ENCODE peak calls at places on chromosomes 7 and 10, in four cellular contexts. J, F, D and P are unnamed samples.

GRCh38 chr10:85602713-85603112 is 763.9 kb downstream of the GRID1 start:
- DNase-seq in D (no peak), J (no peak), F (no peak), P (no peak)

GRCh38 chr10:118918116-118918515 is 111.4 kb upstream of the NANOS1 start:
- DNase-seq in F (no peak), D (no peak), J (no peak), P (no peak)

GRCh38 chr7:18457832-18458231 is 37.7 kb upstream of the HDAC9 start:
- DNase-seq in F (no peak), J (no peak), D (no peak), P (no peak)

GRCh38 chr7:70720191-70720873 is 411.6 kb upstream of the GALNT17 start:
- DNase-seq in F (no peak), D (no peak), J (no peak), P (no peak)

GRCh38 chr7:125899577-125899976 is 970.0 kb upstream of the POT1 start:
- DNase-seq in D (no peak), J (no peak), F (no peak), P (no peak)

GRCh38 chr10:63921932-63922713 is 400.9 kb downstream of the REEP3 start:
- DNase-seq in F (no peak), J (no peak), D (no peak), P (no peak)

GRCh38 chr7:85529831-85530230 is 343.0 kb upstream of the SEMA3D start:
- DNase-seq in D (no peak), J (no peak), F (no peak), P (no peak)

GRCh38 chr7:7972128-7972527 is 3.5 kb downstream of the GLCCI1 start:
- DNase-seq in D (no peak), J (peak), F (peak), P (no peak)

GRCh38 chr7:125127304-125127703 is 197.7 kb upstream of the POT1 start:
- DNase-seq in D (no peak), F (no peak), J (no peak), P (no peak)

GRCh38 chr10:84613336-84614021 is 285.1 kb downstream of the CCSER2 start:
- DNase-seq in F (peak), D (no peak), J (peak), P (peak)

DNA sequence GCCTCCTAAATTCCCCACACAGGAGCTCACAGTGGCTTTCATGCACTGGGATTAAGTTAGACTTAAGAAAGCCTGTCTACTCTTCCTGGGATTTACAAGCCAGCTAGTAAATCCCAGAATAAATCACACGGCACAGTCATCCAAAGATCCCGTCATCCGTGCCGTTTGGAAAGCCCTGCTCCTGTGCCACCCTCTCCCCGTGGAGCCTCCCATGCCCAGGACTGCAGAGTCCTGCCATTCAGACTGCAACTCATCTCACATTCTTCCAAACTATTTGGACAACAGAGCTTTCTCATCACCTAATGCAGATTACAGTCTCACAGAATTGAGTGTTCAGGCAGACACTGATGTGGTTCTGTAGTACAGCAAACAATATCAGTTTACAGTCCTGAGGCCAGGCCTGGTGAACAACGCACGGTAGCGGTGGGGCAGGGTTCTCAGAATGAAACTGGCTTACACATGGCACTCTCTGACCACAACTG is 166.5 kb downstream of the EGFR start:
- DNase-seq in F (no peak), J (no peak), D (no peak), P (no peak)
- TF ChIP-seq USF1 in F (no peak), J (no peak), D (no peak), P (no peak)

GRCh38 chr10:6044060-6044459 is 18.1 kb downstream of the IL2RA start:
- DNase-seq in D (no peak), F (no peak), J (no peak), P (no peak)
- TF ChIP-seq USF1 in D (no peak), F (no peak), J (no peak), P (no peak)

DNA sequence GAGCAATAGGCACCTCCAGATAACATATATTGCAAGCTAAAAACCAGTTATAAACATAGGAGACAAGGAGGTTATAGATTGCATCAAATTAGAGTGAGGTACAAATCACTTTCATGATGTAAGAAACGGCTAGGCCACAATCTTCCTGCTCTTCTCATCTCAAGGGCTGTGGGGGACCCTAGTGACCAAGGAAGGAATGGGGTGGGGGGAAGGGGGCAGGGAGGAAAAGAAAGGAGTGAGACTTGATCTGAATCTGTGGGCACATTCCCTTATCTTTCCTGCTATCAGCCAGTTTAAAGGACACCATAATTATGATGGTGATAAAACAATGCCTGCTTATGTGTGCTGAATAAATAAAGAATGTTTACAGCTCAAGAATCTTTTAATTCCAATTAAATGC is 2.5 kb downstream of the SKIDA1 start:
- DNase-seq in D (no peak), F (no peak), J (no peak), P (no peak)
- TF ChIP-seq USF1 in D (no peak), F (no peak), J (no peak), P (no peak)

DNA sequence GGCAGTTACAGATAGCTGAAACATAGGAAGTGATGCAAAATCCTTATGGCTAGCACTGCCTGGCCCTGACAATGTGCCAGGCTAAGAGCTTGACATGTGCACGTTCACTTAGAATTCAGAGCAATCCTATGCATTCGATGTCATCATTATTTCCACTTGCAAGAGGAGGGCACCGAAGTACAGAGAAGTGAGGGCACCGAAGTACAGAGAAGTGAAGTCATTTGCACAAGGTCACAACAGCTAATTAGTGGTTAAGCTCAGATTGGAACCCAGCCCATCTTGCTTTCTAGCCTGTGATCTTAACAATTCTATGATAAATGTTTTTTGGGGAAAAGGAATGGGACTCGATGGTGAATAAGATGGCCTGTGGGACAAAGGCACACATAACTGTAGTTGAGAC is 73.4 kb downstream of the ARHGAP22 start:
- DNase-seq in F (no peak), D (no peak), J (no peak), P (no peak)
- TF ChIP-seq USF1 in F (no peak), D (no peak), J (no peak), P (no peak)

GRCh38 chr7:117127585-117128168 is 174.4 kb downstream of the ST7 start:
- DNase-seq in J (peak), D (peak), F (no peak), P (peak)
- TF ChIP-seq USF1 in J (no peak), D (no peak), F (no peak), P (no peak)

DNA sequence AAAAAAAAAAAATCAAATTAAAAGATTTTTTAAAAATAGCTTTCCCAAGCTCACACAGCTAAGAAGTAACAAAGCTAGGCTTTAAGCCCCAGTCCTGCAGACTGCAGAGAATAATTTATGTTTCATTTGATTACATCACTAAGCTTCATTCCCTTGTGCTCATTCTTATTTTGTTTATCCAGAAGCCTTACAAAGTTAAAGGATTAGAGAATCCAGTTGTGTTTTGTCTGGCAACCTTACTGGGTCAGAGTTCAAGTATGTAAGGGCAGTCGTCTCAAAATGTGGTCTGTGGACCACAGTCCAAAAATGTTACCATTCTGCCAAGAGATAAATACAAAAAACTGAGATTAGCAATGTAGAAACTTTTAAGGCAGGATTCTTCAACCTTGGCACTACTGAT is 32.1 kb upstream of the EZH2 start:
- DNase-seq in J (no peak), F (no peak), D (no peak), P (no peak)
- TF ChIP-seq USF1 in J (no peak), F (no peak), D (no peak), P (no peak)

DNA sequence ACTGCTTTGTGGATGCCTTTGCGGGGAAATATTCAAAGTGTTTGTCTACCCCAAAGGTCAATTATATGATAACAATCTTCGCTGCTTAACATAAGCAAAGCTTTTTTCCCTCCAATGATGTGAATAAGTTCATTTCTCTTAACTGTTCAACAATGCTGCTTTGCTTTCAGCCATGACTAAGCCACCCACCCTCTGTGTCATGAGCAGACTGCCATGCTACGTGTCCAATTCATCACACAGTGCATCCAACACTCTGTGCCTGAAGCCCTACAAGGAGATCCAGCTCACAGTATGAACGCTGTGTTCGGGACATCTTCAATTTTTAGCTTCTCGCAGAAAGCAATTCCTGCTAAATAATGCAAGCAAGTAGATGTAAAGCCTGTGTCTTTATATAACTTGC is 5.7 kb upstream of the TAS2R40 start:
- DNase-seq in J (no peak), F (no peak), D (no peak), P (no peak)
- TF ChIP-seq USF1 in J (no peak), F (no peak), D (no peak), P (no peak)

DNA sequence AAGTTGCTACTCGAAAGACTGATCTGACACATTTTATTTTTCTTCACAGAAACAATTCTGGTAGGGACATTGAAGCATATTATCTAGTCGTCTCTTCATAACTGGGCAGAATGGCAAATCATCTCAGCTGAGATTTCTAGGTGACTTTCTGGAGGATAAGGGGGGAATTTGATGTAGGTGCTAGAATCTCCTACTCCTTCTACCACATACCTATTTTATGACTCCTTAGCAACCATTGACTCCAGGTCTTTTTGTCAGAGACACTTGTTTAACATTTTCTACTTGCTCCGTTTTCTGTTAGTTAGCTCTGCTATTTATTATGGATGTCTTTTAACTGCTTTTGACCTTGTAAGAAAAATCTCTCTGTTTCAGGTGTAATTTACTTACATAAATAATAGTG is 380.9 kb upstream of the SEMA3C start:
- DNase-seq in D (no peak), J (no peak), F (no peak), P (no peak)
- TF ChIP-seq USF1 in D (no peak), J (no peak), F (no peak), P (no peak)